ENCODE peak calls at places on chromosomes 3 and 15, in seven cellular contexts. S, T, E, F, K, Z and H are unnamed samples.

GRCh38 chr3:154243353-154243752 is 80.9 kb downstream of the DHX36 start:
- DNase-seq in F (peak), E (no peak), K (no peak), T (no peak), Z (no peak), S (no peak), H (no peak)

GRCh38 chr15:82177291-82178010 is 85.1 kb downstream of the EFL1 start:
- DNase-seq in F (peak), T (no peak), K (peak), Z (no peak), E (peak), S (no peak), H (no peak)

GRCh38 chr15:73608475-73608874 is 24.7 kb downstream of the NPTN start:
- DNase-seq in E (no peak), Z (no peak), T (no peak), S (no peak), F (no peak), K (no peak), H (no peak)

GRCh38 chr3:190338717-190339116 is 16.5 kb upstream of the CLDN1 start:
- DNase-seq in S (no peak), E (peak), T (no peak), K (no peak), F (no peak), Z (peak), H (no peak)

GRCh38 chr3:18194431-18194830 is 230.7 kb downstream of the SATB1 start:
- DNase-seq in S (no peak), K (no peak), T (no peak), E (no peak), Z (no peak), F (peak), H (no peak)

GRCh38 chr3:40237892-40238571 is 71.5 kb upstream of the EIF1B start:
- DNase-seq in E (peak), F (peak), K (no peak), S (no peak), Z (no peak), T (no peak), H (no peak)

GRCh38 chr15:39084683-39085530 is 496.0 kb upstream of the THBS1 start:
- DNase-seq in Z (no peak), K (no peak), E (peak), S (no peak), T (no peak), F (peak), H (no peak)

GRCh38 chr3:58272891-58273290 is 33.2 kb upstream of the RPP14 start:
- DNase-seq in E (no peak), F (peak), Z (no peak), S (no peak), K (no peak), T (no peak), H (no peak)

GRCh38 chr3:149751551-149751950 is 738 bp downstream of the COMMD2 start:
- DNase-seq in Z (no peak), K (no peak), E (no peak), S (no peak), F (no peak), T (no peak), H (no peak)

GRCh38 chr3:76372497-76372896 is 587.1 kb upstream of the ZNF717 start:
- DNase-seq in E (no peak), S (no peak), T (no peak), F (no peak), K (no peak), Z (no peak), H (no peak)

GRCh38 chr3:42101481-42101880 is 10.3 kb downstream of the TRAK1 start:
- DNase-seq in Z (no peak), E (no peak), T (no peak), F (no peak), S (no peak), K (no peak), H (no peak)

GRCh38 chr3:187746479-187747335 is 1.4 kb upstream of the BCL6 start:
- DNase-seq in F (peak), T (no peak), K (no peak), S (no peak), E (peak), Z (no peak), H (no peak)

GRCh38 chr3:73695841-73696240 is 71.1 kb upstream of the PDZRN3 start:
- DNase-seq in Z (no peak), E (no peak), K (no peak), T (no peak), S (no peak), F (no peak), H (no peak)

GRCh38 chr3:113968986-113969385 is 21.2 kb downstream of the ZDHHC23 start:
- DNase-seq in K (peak), T (no peak), F (peak), Z (no peak), E (peak), S (no peak), H (no peak)

GRCh38 chr15:97745481-97746071 is 214.9 kb upstream of the ARRDC4 start:
- DNase-seq in K (no peak), E (no peak), F (peak), Z (no peak), T (no peak), S (peak), H (peak)

GRCh38 chr15:97748576-97748975 is 211.9 kb upstream of the ARRDC4 start:
- DNase-seq in F (no peak), E (no peak), T (no peak), K (no peak), Z (no peak), S (no peak), H (no peak)

GRCh38 chr15:97750071-97750470 is 210.4 kb upstream of the ARRDC4 start:
- DNase-seq in F (no peak), K (no peak), S (no peak), E (no peak), T (no peak), Z (no peak), H (no peak)

GRCh38 chr15:97747342-97747741 is 213.2 kb upstream of the ARRDC4 start:
- DNase-seq in Z (no peak), E (no peak), K (no peak), S (no peak), F (no peak), T (no peak), H (no peak)
- TF ChIP-seq CTCF in Z (no peak), E (no peak), K (no peak), S (no peak), F (no peak), T (no peak), H (no peak)

DNA sequence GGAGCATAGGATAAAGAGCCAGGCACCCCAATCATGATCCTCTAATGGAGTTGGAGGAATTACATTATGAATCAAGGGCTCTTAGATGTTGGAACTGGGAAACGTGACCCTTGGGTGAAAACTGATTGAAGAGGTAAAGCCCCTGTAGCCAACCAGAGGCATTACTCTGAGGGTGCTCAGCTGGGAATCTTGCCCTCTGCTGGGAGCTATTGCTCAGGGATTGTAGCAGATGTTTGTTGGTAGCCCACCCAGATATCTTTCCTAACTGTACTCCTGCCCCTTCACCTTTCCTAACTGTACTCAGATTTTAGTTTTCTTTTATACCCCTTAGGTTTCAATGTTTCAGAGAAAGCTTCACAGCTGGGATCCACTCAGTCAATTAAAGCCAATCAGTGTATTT is 74.2 kb downstream of the RARB start:
- DNase-seq in T (no peak), F (no peak), E (no peak), Z (no peak), K (no peak), S (no peak), H (no peak)
- TF ChIP-seq CTCF in T (no peak), F (no peak), E (no peak), Z (no peak), K (no peak), S (no peak), H (no peak)

DNA sequence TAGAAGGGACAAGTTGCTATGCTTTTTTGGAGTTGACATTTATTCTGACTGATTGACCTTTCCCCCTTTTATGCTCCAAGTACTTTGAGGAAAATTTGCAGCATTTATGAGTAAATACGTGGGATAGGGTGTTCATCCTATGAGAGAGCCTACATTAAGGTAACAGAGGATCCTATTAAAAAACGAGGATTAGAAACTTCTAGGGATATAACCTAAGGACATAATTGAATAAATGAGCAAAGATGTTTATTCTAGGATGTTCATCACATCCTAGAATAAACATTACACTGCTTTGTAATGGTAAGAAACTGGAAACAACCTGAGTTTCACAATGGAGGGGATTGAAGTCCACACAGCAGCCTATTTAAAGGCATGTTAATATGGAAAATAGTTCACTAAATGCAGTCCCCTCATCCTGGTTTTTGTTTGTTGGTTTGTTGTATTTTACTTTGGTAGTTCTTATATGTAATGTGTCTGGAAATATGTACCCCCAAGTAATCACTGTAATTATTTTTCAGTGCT is 23.9 kb upstream of the CLEC3B start:
- DNase-seq in K (no peak), S (no peak), T (no peak), E (no peak), Z (no peak), F (no peak), H (no peak)
- TF ChIP-seq CTCF in K (no peak), S (no peak), T (no peak), E (no peak), Z (no peak), F (no peak), H (no peak)

GRCh38 chr3:10706156-10707088 is 109.6 kb upstream of the SLC6A11 start:
- DNase-seq in S (no peak), F (no peak), E (no peak), K (no peak), T (no peak), Z (no peak), H (no peak)
- TF ChIP-seq CTCF in S (no peak), F (peak), E (no peak), K (no peak), T (no peak), Z (peak), H (peak)

GRCh38 chr3:12484198-12484982 is at the start of gene TSEN2:
- DNase-seq in K (no peak), T (peak), E (peak), F (peak), S (peak), Z (peak), H (peak)
- TF ChIP-seq CTCF in K (peak), T (no peak), E (peak), F (peak), S (no peak), Z (no peak), H (peak)

DNA sequence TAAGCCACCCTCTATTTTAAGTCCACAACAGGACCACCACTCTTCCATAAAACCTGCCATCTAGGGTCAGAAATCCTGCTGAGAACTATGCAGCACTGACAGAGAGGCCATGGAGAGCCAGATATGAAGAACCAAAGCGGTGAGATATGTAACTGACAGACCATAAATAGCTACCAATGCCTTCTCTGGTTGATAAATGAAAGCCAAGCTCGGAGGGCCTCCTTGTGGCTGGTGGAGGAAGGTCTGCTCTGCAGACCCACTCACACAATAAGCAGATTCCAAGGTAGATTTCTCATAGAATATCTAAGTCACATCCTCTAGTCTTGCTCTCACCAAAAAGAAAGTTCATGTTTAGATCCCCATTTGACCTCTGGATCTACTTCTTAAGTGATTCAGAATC is 38.9 kb downstream of the RYK start:
- DNase-seq in T (no peak), E (peak), K (no peak), S (peak), Z (peak), F (peak), H (peak)
- TF ChIP-seq CTCF in T (no peak), E (peak), K (peak), S (peak), Z (peak), F (peak), H (peak)

DNA sequence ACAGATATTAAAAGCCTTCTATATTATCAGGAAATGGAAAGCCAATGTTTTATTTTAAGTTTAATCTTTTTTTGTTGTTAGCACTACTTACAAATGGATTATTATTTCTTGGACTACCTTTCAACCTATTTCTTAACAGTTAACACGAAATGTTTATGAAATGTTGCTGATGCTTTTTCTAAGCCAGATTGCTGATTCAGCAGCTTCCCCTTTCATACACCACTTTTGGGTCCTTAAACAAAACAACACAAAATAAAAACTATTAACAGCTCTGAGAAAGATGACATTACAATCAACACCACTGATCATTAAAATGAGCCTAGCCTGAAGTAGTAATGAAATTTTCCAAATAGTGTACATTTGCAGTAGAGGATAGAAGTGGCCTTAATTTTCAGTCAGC is 99.2 kb upstream of the VEPH1 start:
- DNase-seq in K (no peak), E (no peak), T (no peak), Z (no peak), S (no peak), F (no peak), H (no peak)
- TF ChIP-seq CTCF in K (no peak), E (no peak), T (no peak), Z (no peak), S (no peak), F (no peak), H (no peak)

GRCh38 chr15:64164436-64164835 is 1.6 kb upstream of the PPIB start:
- DNase-seq in T (no peak), S (no peak), K (no peak), E (no peak), F (no peak), Z (no peak), H (no peak)
- TF ChIP-seq CTCF in T (no peak), S (no peak), K (no peak), E (no peak), F (no peak), Z (no peak), H (no peak)

DNA sequence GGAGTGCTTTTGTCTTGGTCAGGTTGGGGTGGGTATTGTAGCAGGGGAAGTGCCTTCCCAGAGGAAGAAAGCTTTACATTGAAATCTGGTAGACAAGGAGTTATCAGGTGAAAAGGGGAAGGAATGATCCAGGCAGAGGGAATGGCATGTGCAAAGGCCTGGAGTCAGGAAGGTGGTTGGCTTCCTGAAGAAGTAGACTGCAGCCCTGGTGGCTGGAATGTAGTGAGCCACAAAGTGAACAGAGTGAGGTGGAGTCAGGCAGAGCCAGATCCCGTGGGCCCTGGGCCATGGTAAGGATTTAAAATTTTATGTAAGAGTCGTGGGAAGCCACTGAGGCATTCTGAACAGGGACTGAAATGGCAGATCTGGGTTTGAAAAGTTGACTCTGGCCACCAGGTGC is 58.3 kb downstream of the RAB11A start:
- DNase-seq in Z (no peak), S (peak), F (no peak), K (no peak), E (no peak), T (no peak), H (no peak)
- TF ChIP-seq CTCF in Z (peak), S (no peak), F (peak), K (peak), E (peak), T (no peak), H (no peak)

GRCh38 chr3:108505811-108506210 is 4.6 kb downstream of the MYH15 start:
- DNase-seq in S (no peak), F (peak), K (no peak), T (no peak), Z (no peak), E (no peak), H (no peak)
- TF ChIP-seq CTCF in S (no peak), F (peak), K (no peak), T (no peak), Z (no peak), E (no peak), H (peak)